ENCODE peak calls at places on chromosomes 13 and 19, in four cellular contexts. A, S, B and H are unnamed samples.
A peak's percentile ranks its signal among the peaks of the same experiment; 100 is the strongest.

GRCh38 chr13:40440990-40441820 is 225.2 kb downstream of the FOXO1 start:
- DNase-seq in A (no peak), S (no peak), B (peak; percentile 45), H (peak; percentile 29)

GRCh38 chr19:5281588-5281987 is 59.0 kb downstream of the PTPRS start:
- DNase-seq in A (no peak), S (no peak), B (no peak), H (no peak)

GRCh38 chr19:40150170-40150569 is 41.1 kb upstream of the MAP3K10 start:
- DNase-seq in A (no peak), S (no peak), B (peak; percentile 65), H (no peak)

GRCh38 chr19:38571682-38572081 is 46.1 kb downstream of the MAP4K1 start:
- DNase-seq in A (no peak), S (no peak), B (no peak), H (no peak)

GRCh38 chr13:113413898-113414282 is 39.4 kb downstream of the ADPRHL1 start:
- DNase-seq in A (no peak), S (no peak), B (no peak), H (no peak)

GRCh38 chr19:4369888-4370260 is 26.5 kb downstream of the MPND start:
- DNase-seq in A (no peak), S (peak; percentile 69), B (no peak), H (no peak)

GRCh38 chr19:15438124-15438496 is 11.6 kb downstream of the WIZ start:
- DNase-seq in A (no peak), S (no peak), B (no peak), H (no peak)

GRCh38 chr13:87123987-87124784 is 547.0 kb upstream of the SLITRK5 start:
- DNase-seq in A (peak; percentile 86), S (no peak), B (peak; percentile 89), H (peak; percentile 100)

GRCh38 chr13:31053896-31054295 is 107.8 kb downstream of the HSPH1 start:
- DNase-seq in A (no peak), S (no peak), B (no peak), H (no peak)

GRCh38 chr13:43261018-43261417 is 237.6 kb downstream of the DNAJC15 start:
- DNase-seq in A (no peak), S (no peak), B (peak; percentile 55), H (peak; percentile 82)

GRCh38 chr19:19109601-19110000 is 28.7 kb downstream of the TMEM161A start:
- DNase-seq in A (no peak), S (no peak), B (peak; percentile 7), H (no peak)

GRCh38 chr13:98447881-98448641 is 128.8 kb downstream of the STK24 start:
- DNase-seq in A (no peak), S (peak; percentile 76), B (no peak), H (peak; percentile 12)

GRCh38 chr13:21987793-21988192 is 316.9 kb downstream of the FGF9 start:
- DNase-seq in A (peak; percentile 7), S (no peak), B (no peak), H (no peak)

GRCh38 chr13:99385161-99385560 is 78.0 kb upstream of the GPR183 start:
- DNase-seq in A (peak; percentile 49), S (no peak), B (no peak), H (no peak)